ENCODE peak calls at places on chromosomes 11 and 22, in eight cellular contexts. J, Y, K, S, E, V, Z and X are unnamed samples.

GRCh38 chr22:31343235-31344191 is 2.6 kb downstream of the PATZ1 start:
- DNase-seq in J (peak; percentile 90), Y (peak; percentile 75), K (no peak), S (no peak), E (peak; percentile 61), V (no peak), Z (no peak), X (peak; percentile 62)

GRCh38 chr11:93585758-93586157 is 42.6 kb upstream of the SMCO4 start:
- DNase-seq in J (peak; percentile 86), Y (no peak), K (peak; percentile 62), S (no peak), E (no peak), V (no peak), Z (no peak), X (peak; percentile 65)

GRCh38 chr11:8775341-8776133 is 92.9 kb downstream of the RPL27A start:
- DNase-seq in J (peak; percentile 62), Y (no peak), K (no peak), S (no peak), E (no peak), V (no peak), Z (no peak), X (no peak)

GRCh38 chr22:27107824-27108223 is 450.4 kb downstream of the MIAT start:
- DNase-seq in J (peak; percentile 90), Y (peak; percentile 91), K (peak; percentile 91), S (peak; percentile 89), E (no peak), V (peak; percentile 67), Z (no peak), X (peak; percentile 99)

GRCh38 chr22:23233746-23234408 is 53.6 kb downstream of the BCR start:
- DNase-seq in J (no peak), Y (peak; percentile 26), K (peak; percentile 77), S (no peak), E (no peak), V (no peak), Z (no peak), X (no peak)

GRCh38 chr11:2555376-2555775 is 110.6 kb downstream of the KCNQ1 start:
- DNase-seq in J (no peak), Y (peak; percentile 0), K (no peak), S (no peak), E (no peak), V (no peak), Z (no peak), X (no peak)

GRCh38 chr11:64226507-64227051 is 505 bp downstream of the NUDT22 start:
- DNase-seq in J (no peak), Y (no peak), K (no peak), S (no peak), E (no peak), V (no peak), Z (peak; percentile 87), X (no peak)

GRCh38 chr22:19508024-19508776 is 16.0 kb downstream of the CLDN5 start:
- DNase-seq in J (no peak), Y (no peak), K (no peak), S (no peak), E (no peak), V (no peak), Z (no peak), X (no peak)

GRCh38 chr11:68841718-68842426 is at the start of gene CPT1A:
- DNase-seq in J (peak; percentile 71), Y (peak; percentile 88), K (peak; percentile 61), S (no peak), E (peak; percentile 39), V (no peak), Z (peak; percentile 91), X (no peak)

GRCh38 chr11:33044281-33044680 is 4.9 kb downstream of the TCP11L1 start:
- DNase-seq in J (no peak), Y (no peak), K (peak; percentile 69), S (peak; percentile 95), E (no peak), V (no peak), Z (no peak), X (peak; percentile 85)

GRCh38 chr11:108718466-108718865 is 53.6 kb downstream of the DDX10 start:
- DNase-seq in J (no peak), Y (no peak), K (no peak), S (no peak), E (no peak), V (no peak), Z (no peak), X (no peak)

GRCh38 chr11:131254254-131254653 is 116.2 kb upstream of the NTM start:
- DNase-seq in J (no peak), Y (no peak), K (no peak), S (no peak), E (no peak), V (no peak), Z (no peak), X (no peak)

GRCh38 chr11:35725880-35726279 is 63.3 kb downstream of the TRIM44 start:
- DNase-seq in J (no peak), Y (no peak), K (peak; percentile 83), S (peak; percentile 22), E (no peak), V (peak; percentile 58), Z (no peak), X (peak; percentile 81)

GRCh38 chr11:132844956-132845355 is 687.3 kb downstream of the OPCML start:
- DNase-seq in J (no peak), Y (no peak), K (peak; percentile 95), S (no peak), E (no peak), V (peak; percentile 42), Z (no peak), X (peak; percentile 82)

GRCh38 chr11:2766166-2766565 is 66.4 kb upstream of the KCNQ1OT1 start:
- DNase-seq in J (no peak), Y (no peak), K (no peak), S (no peak), E (no peak), V (no peak), Z (no peak), X (no peak)

GRCh38 chr11:61828629-61829407 is 718 bp downstream of the FADS2 start:
- DNase-seq in J (peak; percentile 65), Y (peak; percentile 47), K (peak; percentile 27), S (no peak), E (peak; percentile 35), V (no peak), Z (peak; percentile 80), X (peak; percentile 13)

GRCh38 chr11:93743316-93743715 is 1.8 kb downstream of the C11orf54 start:
- DNase-seq in J (no peak), Y (no peak), K (peak; percentile 29), S (no peak), E (no peak), V (no peak), Z (no peak), X (no peak)

GRCh38 chr11:235998-236773 is at the start of gene SIRT3:
- DNase-seq in J (peak; percentile 94), Y (peak; percentile 74), K (peak; percentile 79), S (peak; percentile 48), E (peak; percentile 64), V (peak; percentile 48), Z (peak; percentile 88), X (peak; percentile 71)

GRCh38 chr11:45383229-45383628 is 97.1 kb upstream of the SYT13 start:
- DNase-seq in J (peak; percentile 77), Y (no peak), K (peak; percentile 58), S (no peak), E (no peak), V (no peak), Z (peak; percentile 6), X (no peak)

GRCh38 chr22:23386245-23386631 is 193.9 kb downstream of the IGLL1 start:
- DNase-seq in J (no peak), Y (no peak), K (no peak), S (no peak), E (no peak), V (no peak), Z (no peak), X (no peak)

GRCh38 chr11:102476812-102477211 is 24.2 kb upstream of the TMEM123 start:
- DNase-seq in J (no peak), Y (no peak), K (no peak), S (no peak), E (no peak), V (no peak), Z (peak; percentile 82), X (peak; percentile 80)

GRCh38 chr11:44770401-44770800 is 43.6 kb downstream of the TSPAN18 start:
- DNase-seq in J (peak; percentile 30), Y (no peak), K (no peak), S (no peak), E (no peak), V (no peak), Z (no peak), X (no peak)

GRCh38 chr11:79708319-79708928 is 267.6 kb upstream of the TENM4 start:
- DNase-seq in J (peak; percentile 66), Y (peak; percentile 36), K (peak; percentile 41), S (no peak), E (peak; percentile 35), V (peak; percentile 36), Z (peak; percentile 52), X (peak; percentile 60)

GRCh38 chr11:105910095-105910715 is 111.8 kb downstream of the MSANTD4 start:
- DNase-seq in J (no peak), Y (no peak), K (peak; percentile 82), S (peak; percentile 44), E (no peak), V (no peak), Z (no peak), X (peak; percentile 92)

GRCh38 chr11:35174666-35175065 is 35.7 kb downstream of the CD44 start:
- DNase-seq in J (no peak), Y (no peak), K (peak; percentile 85), S (no peak), E (no peak), V (no peak), Z (no peak), X (no peak)

GRCh38 chr22:43910178-43910695 is 13.4 kb upstream of the PNPLA3 start:
- DNase-seq in J (no peak), Y (no peak), K (no peak), S (no peak), E (no peak), V (no peak), Z (peak; percentile 48), X (peak; percentile 21)

GRCh38 chr22:36636916-36637315 is 66.6 kb downstream of the CACNG2 start:
- DNase-seq in J (no peak), Y (no peak), K (no peak), S (no peak), E (no peak), V (no peak), Z (no peak), X (no peak)

GRCh38 chr11:108562746-108563581 is 30.6 kb downstream of the EXPH5 start:
- DNase-seq in J (peak; percentile 83), Y (no peak), K (no peak), S (no peak), E (no peak), V (no peak), Z (no peak), X (peak; percentile 34)

GRCh38 chr22:46007003-46007847 is 30.3 kb upstream of the WNT7B start:
- DNase-seq in J (peak; percentile 62), Y (peak; percentile 78), K (peak; percentile 72), S (peak; percentile 68), E (no peak), V (no peak), Z (peak; percentile 76), X (peak; percentile 88)

GRCh38 chr11:65180877-65181568 is 705 bp upstream of the CAPN1 start:
- DNase-seq in J (peak; percentile 92), Y (peak; percentile 82), K (peak; percentile 63), S (no peak), E (peak; percentile 82), V (no peak), Z (peak; percentile 82), X (peak; percentile 30)

GRCh38 chr22:30420401-30421178 is 5.0 kb upstream of the MTFP1 start:
- DNase-seq in J (no peak), Y (no peak), K (peak; percentile 89), S (no peak), E (no peak), V (no peak), Z (no peak), X (peak; percentile 89)

GRCh38 chr22:43431821-43432554 is 20.2 kb downstream of the MPPED1 start:
- DNase-seq in J (no peak), Y (no peak), K (no peak), S (no peak), E (no peak), V (no peak), Z (no peak), X (no peak)

GRCh38 chr11:76510060-76511047 is 65.5 kb downstream of the EMSY start:
- DNase-seq in J (peak; percentile 68), Y (no peak), K (peak; percentile 63), S (no peak), E (no peak), V (no peak), Z (no peak), X (no peak)